ENCODE peak calls at places on chromosome 1, in five cellular contexts. L is NCI-H2081, N is T-helper 2 cell, R is activated gamma-delta T cell treated with Interleukin-2 at 50 U/mL for 16 hours, W is AG10803. K is an unnamed sample.

GRCh38 chr1:246324711-246325110 is 182.4 kb downstream of the SMYD3 start:
- DNase-seq in L (no peak), N (no peak), R (no peak), W (no peak), K (no peak)

GRCh38 chr1:64019818-64020217 is 183.6 kb upstream of the UBE2U start:
- DNase-seq in L (no peak), N (peak; percentile 52), R (no peak), W (peak; percentile 85), K (peak; percentile 47)

GRCh38 chr1:207050428-207050767 is 610 bp downstream of the YOD1 start:
- DNase-seq in L (peak; percentile 9), N (no peak), R (no peak), W (no peak), K (peak; percentile 35)

GRCh38 chr1:165742194-165742593 is 26.5 kb downstream of the TMCO1 start:
- DNase-seq in L (no peak), N (no peak), R (no peak), W (no peak), K (no peak)

GRCh38 chr1:32886012-32886827 is at the start of gene HPCA:
- DNase-seq in L (no peak), N (peak; percentile 42), R (no peak), W (peak; percentile 28), K (peak; percentile 76)

GRCh38 chr1:19450811-19451564 is 34.4 kb downstream of the CAPZB start:
- DNase-seq in L (no peak), N (no peak), R (no peak), W (peak; percentile 94), K (peak; percentile 68)

GRCh38 chr1:218953448-218953847 is 220.2 kb upstream of the LYPLAL1 start:
- DNase-seq in L (no peak), N (no peak), R (no peak), W (no peak), K (no peak)

GRCh38 chr1:7608628-7609295 is 162.3 kb upstream of the VAMP3 start:
- DNase-seq in L (no peak), N (no peak), R (no peak), W (no peak), K (no peak)

GRCh38 chr1:221366495-221367095 is 375.3 kb downstream of the DUSP10 start:
- DNase-seq in L (no peak), N (no peak), R (no peak), W (no peak), K (no peak)

GRCh38 chr1:155976913-155977606 is 1.3 kb downstream of the ARHGEF2 start:
- DNase-seq in L (peak; percentile 49), N (no peak), R (no peak), W (no peak), K (no peak)

GRCh38 chr1:47656719-47657685 is 219.2 kb downstream of the FOXD2 start:
- DNase-seq in L (no peak), N (no peak), R (no peak), W (no peak), K (no peak)

GRCh38 chr1:225767591-225768540 is 9.8 kb upstream of the SRP9 start:
- DNase-seq in L (peak; percentile 58), N (no peak), R (no peak), W (peak; percentile 77), K (peak; percentile 25)

GRCh38 chr1:199490804-199491527 is 536.5 kb upstream of the NR5A2 start:
- DNase-seq in L (no peak), N (no peak), R (no peak), W (peak; percentile 37), K (no peak)

GRCh38 chr1:200527670-200528069 is 92.9 kb downstream of the KIF14 start:
- DNase-seq in L (no peak), N (no peak), R (no peak), W (no peak), K (no peak)

GRCh38 chr1:44632511-44633072 is 41.7 kb downstream of the TMEM53 start:
- DNase-seq in L (no peak), N (peak; percentile 34), R (no peak), W (peak; percentile 17), K (no peak)

GRCh38 chr1:68218485-68218884 is 13.8 kb downstream of the WLS start:
- DNase-seq in L (no peak), N (no peak), R (no peak), W (no peak), K (no peak)

GRCh38 chr1:201902198-201902597 is 13.5 kb downstream of the SHISA4 start:
- DNase-seq in L (no peak), N (no peak), R (no peak), W (peak; percentile 49), K (no peak)

GRCh38 chr1:185520188-185520935 is 203.3 kb upstream of the IVNS1ABP start:
- DNase-seq in L (no peak), N (peak; percentile 68), R (no peak), W (no peak), K (no peak)

GRCh38 chr1:111227875-111228747 is 598 bp downstream of the CHI3L2 start:
- DNase-seq in L (no peak), N (peak; percentile 27), R (no peak), W (peak; percentile 78), K (no peak)

GRCh38 chr1:207981976-207982375 is 71.1 kb upstream of the CD34 start:
- DNase-seq in L (no peak), N (no peak), R (no peak), W (no peak), K (no peak)

GRCh38 chr1:153800516-153800915 is 25.3 kb downstream of the SLC27A3 start:
- DNase-seq in L (no peak), N (no peak), R (no peak), W (no peak), K (no peak)

GRCh38 chr1:209823143-209824041 is 4.4 kb upstream of the UTP25 start:
- DNase-seq in L (peak; percentile 71), N (peak; percentile 72), R (peak; percentile 17), W (peak; percentile 73), K (no peak)

GRCh38 chr1:44361478-44361877 is 6.4 kb upstream of the ERI3 start:
- DNase-seq in L (no peak), N (no peak), R (no peak), W (no peak), K (no peak)

GRCh38 chr1:183892351-183892793 is 87.5 kb downstream of the RGL1 start:
- DNase-seq in L (no peak), N (no peak), R (no peak), W (no peak), K (no peak)

GRCh38 chr1:145701306-145701862 is 5.8 kb downstream of the PDZK1 start:
- DNase-seq in L (no peak), N (no peak), R (no peak), W (peak; percentile 51), K (no peak)

GRCh38 chr1:211648336-211648735 is 27.1 kb downstream of the NEK2 start:
- DNase-seq in L (no peak), N (no peak), R (no peak), W (no peak), K (peak; percentile 89)

GRCh38 chr1:206859082-206859491 is 6.3 kb upstream of the IL20 start:
- DNase-seq in L (no peak), N (peak; percentile 19), R (no peak), W (no peak), K (no peak)

GRCh38 chr1:24535021-24535424 is 20.9 kb upstream of the NCMAP start:
- DNase-seq in L (no peak), N (peak; percentile 89), R (peak; percentile 67), W (no peak), K (peak; percentile 85)

GRCh38 chr1:210292276-210292851 is 36.3 kb upstream of the HHAT start:
- DNase-seq in L (no peak), N (peak; percentile 25), R (peak; percentile 11), W (peak; percentile 39), K (peak; percentile 73)

GRCh38 chr1:54571326-54571725 is 23.3 kb downstream of the ACOT11 start:
- DNase-seq in L (no peak), N (no peak), R (no peak), W (no peak), K (no peak)

K was measured in Peyer's patch.